ENCODE peak calls at places on chromosomes 16 and 17, in four cellular contexts. Y is esophagus squamous epithelium; N is heart right ventricle; P is stimulated activated CD8-positive, alpha-beta memory T cell treated with anti-CD3 and anti-CD28 coated beads, Interleukin-4, amount 100 ng/mL, for 24 hours. O is an unnamed sample.

GRCh38 chr17:58525239-58525638 is 10.8 kb upstream of the MTMR4 start:
- DNase-seq in Y (no peak), N (peak; percentile 72), P (no peak), O (peak; percentile 43)

GRCh38 chr17:70906808-70907207 is 737.5 kb downstream of the KCNJ2 start:
- DNase-seq in N (no peak), P (no peak), Y (no peak), O (peak; percentile 37)

GRCh38 chr17:45813051-45813731 is 29.1 kb downstream of the CRHR1 start:
- DNase-seq in Y (no peak), P (no peak), N (no peak), O (no peak)

GRCh38 chr17:19482571-19482970 is 51.1 kb upstream of the SLC47A1 start:
- DNase-seq in N (no peak), Y (no peak), P (no peak), O (no peak)

GRCh38 chr17:43341705-43342600 is 56.8 kb upstream of the ARL4D start:
- DNase-seq in N (no peak), P (no peak), Y (no peak), O (no peak)

GRCh38 chr16:74743668-74744299 is 30.8 kb downstream of the FA2H start:
- DNase-seq in Y (no peak), N (no peak), P (no peak), O (peak; percentile 96)

GRCh38 chr17:61385091-61385868 is 14.4 kb upstream of the TBX2 start:
- DNase-seq in Y (no peak), N (no peak), P (no peak), O (no peak)

GRCh38 chr16:2911580-2912329 is at the start of gene FLYWCH1:
- DNase-seq in P (peak; percentile 97), N (peak; percentile 99), Y (peak; percentile 87), O (peak; percentile 98)

GRCh38 chr16:86946396-86946795 is 368.0 kb downstream of the FOXL1 start:
- DNase-seq in P (no peak), N (no peak), Y (no peak), O (no peak)

GRCh38 chr17:62614142-62614541 is 13.3 kb upstream of the MRC2 start:
- DNase-seq in N (no peak), Y (no peak), P (no peak), O (no peak)

GRCh38 chr17:48644910-48645557 is 18.9 kb upstream of the HOXB9 start:
- DNase-seq in P (no peak), N (no peak), Y (no peak), O (no peak)

GRCh38 chr17:39813631-39814030 is 50.5 kb downstream of the IKZF3 start:
- DNase-seq in P (peak; percentile 38), Y (no peak), N (no peak), O (peak; percentile 11)

GRCh38 chr17:17713839-17714238 is 32.6 kb downstream of the RAI1 start:
- DNase-seq in N (no peak), P (no peak), Y (no peak), O (peak; percentile 67)

GRCh38 chr17:52515927-52516326 is 357.4 kb upstream of the CA10 start:
- DNase-seq in Y (no peak), N (no peak), P (no peak), O (no peak)

GRCh38 chr16:68707341-68708152 is 29.5 kb upstream of the CDH1 start:
- DNase-seq in N (peak; percentile 28), P (no peak), Y (no peak), O (peak; percentile 80)

GRCh38 chr16:67959520-67959919 is 8.9 kb downstream of the SLC12A4 start:
- DNase-seq in Y (no peak), N (peak; percentile 82), P (no peak), O (no peak)

GRCh38 chr17:31549121-31549524 is 157.6 kb downstream of the RAB11FIP4 start:
- DNase-seq in N (no peak), P (no peak), Y (no peak), O (no peak)

GRCh38 chr17:35432176-35433074 is at the start of gene SLFN12:
- DNase-seq in Y (no peak), P (no peak), N (no peak), O (peak; percentile 88)

GRCh38 chr16:12685806-12686205 is 117.9 kb downstream of the CPPED1 start:
- DNase-seq in N (no peak), Y (no peak), P (no peak), O (peak; percentile 13)

GRCh38 chr17:69609495-69610315 is 195.2 kb downstream of the MAP2K6 start:
- DNase-seq in Y (no peak), N (no peak), P (no peak), O (no peak)